ENCODE peak calls at places on chromosomes 2 and 18, in eight cellular contexts. One of them, this sample, is unnamed.

GRCh38 chr18:77013777-77014525 is 118.6 kb downstream of the MBP start:
- DNase-seq in IMR-90: no peak
- DNase-seq in spleen: no peak
- DNase-seq in A549: no peak
- DNase-seq in stomach: no peak
- DNase-seq in lower leg skin: peak; percentile 82
- DNase-seq in right lobe of liver: no peak
- DNase-seq in upper lobe of left lung: peak; percentile 94
- DNase-seq in this sample: peak; percentile 67

GRCh38 chr2:72710418-72711152 is 115.2 kb downstream of the EXOC6B start:
- DNase-seq in stomach: no peak
- DNase-seq in right lobe of liver: no peak
- DNase-seq in A549: no peak
- DNase-seq in spleen: no peak
- DNase-seq in lower leg skin: no peak
- DNase-seq in IMR-90: no peak
- DNase-seq in upper lobe of left lung: no peak
- DNase-seq in this sample: no peak

GRCh38 chr2:37569986-37570688 is 101.3 kb downstream of the CDC42EP3 start:
- DNase-seq in IMR-90: peak; percentile 85
- DNase-seq in upper lobe of left lung: no peak
- DNase-seq in spleen: no peak
- DNase-seq in stomach: no peak
- DNase-seq in A549: no peak
- DNase-seq in lower leg skin: no peak
- DNase-seq in right lobe of liver: no peak
- DNase-seq in this sample: no peak

GRCh38 chr2:37232131-37232933 is 874 bp downstream of the NDUFAF7 start:
- DNase-seq in right lobe of liver: no peak
- DNase-seq in spleen: peak; percentile 79
- DNase-seq in upper lobe of left lung: peak; percentile 27
- DNase-seq in A549: peak; percentile 21
- DNase-seq in stomach: no peak
- DNase-seq in IMR-90: peak; percentile 27
- DNase-seq in lower leg skin: peak; percentile 86
- DNase-seq in this sample: peak; percentile 50

GRCh38 chr2:7430869-7431641 is 513.8 kb downstream of the RNF144A start:
- DNase-seq in lower leg skin: peak; percentile 90
- DNase-seq in right lobe of liver: peak; percentile 56
- DNase-seq in A549: no peak
- DNase-seq in stomach: peak; percentile 36
- DNase-seq in IMR-90: no peak
- DNase-seq in upper lobe of left lung: peak; percentile 74
- DNase-seq in spleen: peak; percentile 93
- DNase-seq in this sample: no peak

GRCh38 chr2:567865-568638 is 109.2 kb downstream of the TMEM18 start:
- DNase-seq in right lobe of liver: no peak
- DNase-seq in IMR-90: no peak
- DNase-seq in A549: no peak
- DNase-seq in lower leg skin: peak; percentile 93
- DNase-seq in spleen: no peak
- DNase-seq in stomach: no peak
- DNase-seq in upper lobe of left lung: no peak
- DNase-seq in this sample: no peak

GRCh38 chr2:79771530-79771929 is 258.7 kb downstream of the CTNNA2 start:
- DNase-seq in right lobe of liver: no peak
- DNase-seq in stomach: no peak
- DNase-seq in spleen: no peak
- DNase-seq in lower leg skin: no peak
- DNase-seq in A549: no peak
- DNase-seq in upper lobe of left lung: no peak
- DNase-seq in IMR-90: no peak
- DNase-seq in this sample: no peak

GRCh38 chr18:36862182-36862581 is 33.3 kb downstream of the KIAA1328 start:
- DNase-seq in upper lobe of left lung: no peak
- DNase-seq in right lobe of liver: no peak
- DNase-seq in stomach: no peak
- DNase-seq in IMR-90: no peak
- DNase-seq in spleen: no peak
- DNase-seq in A549: no peak
- DNase-seq in lower leg skin: no peak
- DNase-seq in this sample: no peak

GRCh38 chr2:112665113-112665780 is 19.5 kb downstream of the SLC20A1 start:
- DNase-seq in right lobe of liver: no peak
- DNase-seq in IMR-90: no peak
- DNase-seq in upper lobe of left lung: no peak
- DNase-seq in A549: no peak
- DNase-seq in lower leg skin: no peak
- DNase-seq in spleen: no peak
- DNase-seq in stomach: no peak
- DNase-seq in this sample: no peak

GRCh38 chr2:206212673-206213513 is 53.2 kb downstream of the EEF1B2 start:
- DNase-seq in upper lobe of left lung: no peak
- DNase-seq in A549: no peak
- DNase-seq in right lobe of liver: no peak
- DNase-seq in spleen: no peak
- DNase-seq in lower leg skin: no peak
- DNase-seq in stomach: no peak
- DNase-seq in IMR-90: peak; percentile 17
- DNase-seq in this sample: no peak

GRCh38 chr2:148048475-148049221 is 27.8 kb downstream of the MBD5 start:
- DNase-seq in A549: no peak
- DNase-seq in lower leg skin: no peak
- DNase-seq in right lobe of liver: no peak
- DNase-seq in IMR-90: peak; percentile 5
- DNase-seq in upper lobe of left lung: no peak
- DNase-seq in spleen: no peak
- DNase-seq in stomach: no peak
- DNase-seq in this sample: no peak

GRCh38 chr2:70984576-70985282 is 6.3 kb downstream of the ANKRD53 start:
- DNase-seq in lower leg skin: peak; percentile 91
- DNase-seq in A549: peak; percentile 67
- DNase-seq in spleen: peak; percentile 95
- DNase-seq in right lobe of liver: peak; percentile 46
- DNase-seq in upper lobe of left lung: peak; percentile 77
- DNase-seq in IMR-90: peak; percentile 37
- DNase-seq in stomach: peak; percentile 76
- DNase-seq in this sample: peak; percentile 58

GRCh38 chr2:84959494-84960156 is 11.3 kb upstream of the KCMF1 start:
- DNase-seq in lower leg skin: no peak
- DNase-seq in spleen: no peak
- DNase-seq in stomach: no peak
- DNase-seq in IMR-90: peak; percentile 64
- DNase-seq in right lobe of liver: no peak
- DNase-seq in upper lobe of left lung: no peak
- DNase-seq in A549: peak; percentile 64
- DNase-seq in this sample: no peak

GRCh38 chr2:132857334-132857733 is 187.3 kb upstream of the LYPD1 start:
- DNase-seq in A549: no peak
- DNase-seq in IMR-90: no peak
- DNase-seq in upper lobe of left lung: no peak
- DNase-seq in lower leg skin: no peak
- DNase-seq in stomach: no peak
- DNase-seq in right lobe of liver: no peak
- DNase-seq in spleen: no peak
- DNase-seq in this sample: no peak

GRCh38 chr2:135783416-135783815 is 41.8 kb downstream of the UBXN4 start:
- DNase-seq in A549: no peak
- DNase-seq in lower leg skin: no peak
- DNase-seq in spleen: no peak
- DNase-seq in upper lobe of left lung: no peak
- DNase-seq in stomach: no peak
- DNase-seq in IMR-90: no peak
- DNase-seq in right lobe of liver: no peak
- DNase-seq in this sample: no peak

GRCh38 chr2:96893289-96894150 is 23.6 kb upstream of the SEMA4C start:
- DNase-seq in stomach: no peak
- DNase-seq in spleen: no peak
- DNase-seq in upper lobe of left lung: no peak
- DNase-seq in A549: no peak
- DNase-seq in IMR-90: no peak
- DNase-seq in right lobe of liver: no peak
- DNase-seq in lower leg skin: no peak
- DNase-seq in this sample: no peak

GRCh38 chr18:32349728-32350395 is 120.8 kb downstream of the GAREM1 start:
- DNase-seq in stomach: peak; percentile 72
- DNase-seq in IMR-90: peak; percentile 97
- DNase-seq in A549: peak; percentile 80
- DNase-seq in lower leg skin: peak; percentile 86
- DNase-seq in upper lobe of left lung: peak; percentile 72
- DNase-seq in spleen: no peak
- DNase-seq in right lobe of liver: peak; percentile 61
- DNase-seq in this sample: peak; percentile 84

GRCh38 chr2:130824492-130825061 is 12.1 kb upstream of the ARHGEF4 start:
- DNase-seq in spleen: no peak
- DNase-seq in right lobe of liver: no peak
- DNase-seq in IMR-90: peak; percentile 99
- DNase-seq in A549: peak; percentile 83
- DNase-seq in stomach: no peak
- DNase-seq in upper lobe of left lung: no peak
- DNase-seq in lower leg skin: no peak
- DNase-seq in this sample: no peak

GRCh38 chr2:40150206-40150765 is 301.6 kb downstream of the SLC8A1 start:
- DNase-seq in A549: no peak
- DNase-seq in spleen: no peak
- DNase-seq in stomach: no peak
- DNase-seq in lower leg skin: no peak
- DNase-seq in IMR-90: no peak
- DNase-seq in right lobe of liver: no peak
- DNase-seq in upper lobe of left lung: no peak
- DNase-seq in this sample: no peak

GRCh38 chr2:205139822-205140612 is 542.3 kb upstream of the NRP2 start:
- DNase-seq in right lobe of liver: no peak
- DNase-seq in spleen: peak; percentile 81
- DNase-seq in lower leg skin: no peak
- DNase-seq in upper lobe of left lung: peak; percentile 67
- DNase-seq in A549: no peak
- DNase-seq in stomach: peak; percentile 40
- DNase-seq in IMR-90: no peak
- DNase-seq in this sample: peak; percentile 34

GRCh38 chr2:199019898-199020507 is 437.7 kb downstream of the SATB2 start:
- DNase-seq in A549: peak; percentile 32
- DNase-seq in stomach: no peak
- DNase-seq in upper lobe of left lung: no peak
- DNase-seq in spleen: no peak
- DNase-seq in right lobe of liver: no peak
- DNase-seq in lower leg skin: no peak
- DNase-seq in IMR-90: peak; percentile 59
- DNase-seq in this sample: no peak

GRCh38 chr2:230982528-230982927 is 13.4 kb upstream of the SPATA3 start:
- DNase-seq in upper lobe of left lung: no peak
- DNase-seq in spleen: no peak
- DNase-seq in right lobe of liver: peak; percentile 18
- DNase-seq in IMR-90: no peak
- DNase-seq in stomach: no peak
- DNase-seq in lower leg skin: peak; percentile 10
- DNase-seq in A549: no peak
- DNase-seq in this sample: peak; percentile 14

GRCh38 chr2:230982126-230982525 is 13.8 kb upstream of the SPATA3 start:
- DNase-seq in IMR-90: no peak
- DNase-seq in upper lobe of left lung: no peak
- DNase-seq in right lobe of liver: no peak
- DNase-seq in stomach: no peak
- DNase-seq in A549: no peak
- DNase-seq in lower leg skin: peak; percentile 2
- DNase-seq in spleen: no peak
- DNase-seq in this sample: no peak

GRCh38 chr2:230981704-230982103 is 14.2 kb upstream of the SPATA3 start:
- DNase-seq in upper lobe of left lung: no peak
- DNase-seq in spleen: no peak
- DNase-seq in right lobe of liver: peak; percentile 18
- DNase-seq in stomach: no peak
- DNase-seq in A549: no peak
- DNase-seq in IMR-90: no peak
- DNase-seq in lower leg skin: peak; percentile 76
- DNase-seq in this sample: no peak

GRCh38 chr2:230985519-230986231 is 10.2 kb upstream of the SPATA3 start:
- DNase-seq in spleen: no peak
- DNase-seq in stomach: no peak
- DNase-seq in lower leg skin: peak; percentile 64
- DNase-seq in A549: no peak
- DNase-seq in right lobe of liver: no peak
- DNase-seq in IMR-90: no peak
- DNase-seq in upper lobe of left lung: no peak
- DNase-seq in this sample: no peak

GRCh38 chr2:230983566-230983965 is 12.4 kb upstream of the SPATA3 start:
- DNase-seq in right lobe of liver: no peak
- DNase-seq in stomach: no peak
- DNase-seq in IMR-90: no peak
- DNase-seq in spleen: no peak
- DNase-seq in A549: no peak
- DNase-seq in upper lobe of left lung: no peak
- DNase-seq in lower leg skin: peak; percentile 54
- DNase-seq in this sample: no peak
- TF ChIP-seq POLR2A in right lobe of liver: no peak
- TF ChIP-seq POLR2A in stomach: no peak
- TF ChIP-seq POLR2A in IMR-90: no peak
- TF ChIP-seq POLR2A in spleen: no peak
- TF ChIP-seq POLR2A in A549: no peak
- TF ChIP-seq POLR2A in upper lobe of left lung: no peak
- TF ChIP-seq POLR2A in lower leg skin: no peak
- TF ChIP-seq POLR2A in this sample: no peak

DNA sequence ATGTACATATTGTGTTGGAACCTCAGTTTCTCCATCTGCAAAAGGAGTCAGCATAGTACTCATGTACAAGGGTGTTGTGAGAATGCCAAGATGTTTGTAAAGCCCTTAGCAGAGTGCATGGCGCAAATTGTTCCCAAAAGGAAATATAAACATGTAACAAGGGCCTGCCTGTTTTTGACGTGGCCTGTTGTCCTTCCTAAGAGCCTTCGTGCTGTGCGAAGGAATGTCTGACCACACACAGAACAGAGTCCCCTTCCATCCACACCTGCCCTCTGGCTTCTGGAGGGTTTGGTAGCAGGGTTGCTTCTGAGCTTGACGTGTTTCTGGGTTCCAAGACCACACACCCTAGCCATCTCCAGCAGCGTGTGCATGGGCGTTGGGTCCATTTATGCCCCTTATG is 34.9 kb downstream of the CABLES1 start:
- DNase-seq in stomach: no peak
- DNase-seq in upper lobe of left lung: no peak
- DNase-seq in IMR-90: no peak
- DNase-seq in lower leg skin: no peak
- DNase-seq in A549: no peak
- DNase-seq in spleen: peak; percentile 9
- DNase-seq in right lobe of liver: no peak
- DNase-seq in this sample: no peak
- TF ChIP-seq POLR2A in stomach: no peak
- TF ChIP-seq POLR2A in upper lobe of left lung: no peak
- TF ChIP-seq POLR2A in IMR-90: no peak
- TF ChIP-seq POLR2A in lower leg skin: no peak
- TF ChIP-seq POLR2A in A549: no peak
- TF ChIP-seq POLR2A in spleen: no peak
- TF ChIP-seq POLR2A in right lobe of liver: no peak
- TF ChIP-seq POLR2A in this sample: no peak

GRCh38 chr2:12155308-12156061 is 409.1 kb downstream of the LPIN1 start:
- DNase-seq in IMR-90: peak; percentile 93
- DNase-seq in A549: no peak
- DNase-seq in lower leg skin: no peak
- DNase-seq in stomach: no peak
- DNase-seq in upper lobe of left lung: peak; percentile 38
- DNase-seq in spleen: no peak
- DNase-seq in right lobe of liver: no peak
- DNase-seq in this sample: no peak
- TF ChIP-seq POLR2A in IMR-90: no peak
- TF ChIP-seq POLR2A in A549: no peak
- TF ChIP-seq POLR2A in lower leg skin: no peak
- TF ChIP-seq POLR2A in stomach: no peak
- TF ChIP-seq POLR2A in upper lobe of left lung: no peak
- TF ChIP-seq POLR2A in spleen: no peak
- TF ChIP-seq POLR2A in right lobe of liver: no peak
- TF ChIP-seq POLR2A in this sample: no peak

GRCh38 chr2:241490444-241490760 is 18.0 kb downstream of the STK25 start:
- DNase-seq in stomach: no peak
- DNase-seq in IMR-90: peak; percentile 16
- DNase-seq in A549: no peak
- DNase-seq in spleen: no peak
- DNase-seq in lower leg skin: no peak
- DNase-seq in upper lobe of left lung: no peak
- DNase-seq in right lobe of liver: no peak
- DNase-seq in this sample: no peak
- TF ChIP-seq POLR2A in stomach: no peak
- TF ChIP-seq POLR2A in IMR-90: no peak
- TF ChIP-seq POLR2A in A549: no peak
- TF ChIP-seq POLR2A in spleen: no peak
- TF ChIP-seq POLR2A in lower leg skin: no peak
- TF ChIP-seq POLR2A in upper lobe of left lung: no peak
- TF ChIP-seq POLR2A in right lobe of liver: no peak
- TF ChIP-seq POLR2A in this sample: no peak